ENCODE peak calls at places on chromosomes 3 and 15, in four cellular contexts. V is RWPE1, W is suprapubic skin, E is HFF-Myc. C is an unnamed sample.

GRCh38 chr3:25594007-25594502 is 70.7 kb downstream of the TOP2B start:
- DNase-seq in E (peak), V (peak), W (no peak), C (peak)

GRCh38 chr15:38818156-38818745 is 253.6 kb upstream of the RASGRP1 start:
- DNase-seq in E (no peak), V (no peak), W (no peak), C (no peak)

GRCh38 chr3:160755776-160756304 is at the start of gene PPM1L:
- DNase-seq in E (no peak), W (peak), V (peak), C (no peak)

GRCh38 chr15:64288577-64288976 is 67.4 kb downstream of the CSNK1G1 start:
- DNase-seq in W (no peak), V (no peak), E (peak), C (no peak)

GRCh38 chr3:185521349-185522138 is 22.7 kb upstream of the TMEM41A start:
- DNase-seq in W (no peak), V (no peak), E (no peak), C (no peak)

GRCh38 chr3:80187981-80188380 is 420.2 kb upstream of the ROBO1 start:
- DNase-seq in V (no peak), W (no peak), E (no peak), C (no peak)

GRCh38 chr15:40766194-40766830 is 2.4 kb downstream of the GCHFR start:
- DNase-seq in W (no peak), E (no peak), V (no peak), C (no peak)

GRCh38 chr3:104460477-104461406 is 906.0 kb upstream of the ALCAM start:
- DNase-seq in E (peak), V (peak), W (no peak), C (peak)

DNA sequence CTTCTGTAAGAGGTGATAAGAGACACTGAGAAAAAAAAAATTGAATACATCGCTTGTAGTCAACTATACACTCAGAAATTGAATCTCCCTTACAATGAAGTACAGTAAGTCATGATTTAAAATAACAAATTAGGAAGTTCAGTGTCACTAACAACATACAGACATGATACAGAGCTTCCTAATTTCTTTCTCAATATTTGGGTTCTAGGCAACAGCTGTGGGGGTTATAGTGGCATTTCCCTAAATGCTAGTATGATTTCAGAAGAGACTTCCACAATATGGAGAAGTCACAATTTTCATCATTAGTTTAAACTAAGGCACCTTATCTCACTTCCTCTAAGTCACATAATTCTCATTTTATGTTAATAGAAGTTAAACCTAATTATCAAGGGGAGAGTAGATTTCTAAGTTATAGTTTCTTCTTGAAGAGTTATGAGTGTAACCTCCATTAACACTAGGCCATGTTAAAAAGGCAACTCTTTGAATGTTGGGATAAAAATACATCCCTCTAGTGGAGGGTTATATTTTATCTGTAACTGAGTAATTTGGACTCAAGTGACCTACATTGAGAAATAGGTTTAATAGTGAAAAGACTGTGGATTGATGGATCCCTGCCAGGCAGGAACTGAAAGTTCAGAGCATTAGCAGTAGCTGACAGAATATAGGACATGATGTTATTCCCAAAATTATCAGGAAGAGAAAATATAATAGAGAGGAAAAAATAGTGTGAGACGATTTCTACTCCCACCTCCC is 286.0 kb upstream of the SUCLG2 start:
- DNase-seq in E (no peak), W (no peak), V (no peak), C (no peak)
- TF ChIP-seq CTCF in E (no peak), W (no peak), V (no peak), C (no peak)

DNA sequence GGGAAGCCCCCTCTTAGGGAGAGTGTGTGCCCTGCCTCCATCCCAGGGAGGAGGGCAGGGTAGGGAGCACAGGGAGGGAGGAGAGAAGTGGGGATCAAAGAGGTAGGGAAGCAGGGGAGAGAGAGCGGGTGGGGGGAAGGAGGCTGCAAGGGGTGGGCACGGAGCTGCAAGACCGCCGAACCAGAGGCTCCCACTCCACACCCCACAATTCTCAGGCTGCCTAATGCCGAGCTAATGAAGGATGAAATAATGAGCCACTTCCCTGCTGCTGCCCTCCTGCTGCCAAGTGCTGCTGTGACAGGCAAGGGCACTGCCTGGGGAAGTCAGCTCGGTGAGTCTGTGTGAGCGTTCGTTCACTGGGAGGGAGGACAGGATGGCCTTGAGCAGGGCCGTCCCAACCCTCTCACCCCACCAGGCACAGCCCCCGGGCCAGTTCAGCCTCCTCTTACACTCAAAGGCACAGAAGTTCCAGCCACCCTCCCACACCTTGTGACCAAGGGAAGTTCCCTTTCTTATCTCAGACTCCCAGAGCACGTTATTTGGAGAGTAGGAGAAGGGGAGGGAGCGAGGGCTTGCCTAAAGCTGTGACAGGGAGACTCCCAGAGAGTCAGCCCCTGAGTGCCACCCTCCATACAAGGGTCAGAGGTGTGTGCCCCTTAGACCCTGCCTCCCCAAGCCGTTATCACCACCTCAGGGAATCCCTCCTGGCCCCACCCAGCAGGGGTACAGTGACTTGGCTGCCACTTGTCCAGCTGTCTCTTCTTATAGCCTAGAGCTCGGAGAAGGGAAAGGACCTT is 12.4 kb downstream of the GLYCTK start:
- DNase-seq in V (no peak), W (no peak), E (no peak), C (no peak)
- TF ChIP-seq CTCF in V (no peak), W (peak), E (no peak), C (peak)

GRCh38 chr3:147383617-147384016 is 22.7 kb downstream of the ZIC4 start:
- DNase-seq in E (no peak), W (no peak), V (no peak), C (no peak)
- TF ChIP-seq CTCF in E (peak), W (no peak), V (no peak), C (peak)

DNA sequence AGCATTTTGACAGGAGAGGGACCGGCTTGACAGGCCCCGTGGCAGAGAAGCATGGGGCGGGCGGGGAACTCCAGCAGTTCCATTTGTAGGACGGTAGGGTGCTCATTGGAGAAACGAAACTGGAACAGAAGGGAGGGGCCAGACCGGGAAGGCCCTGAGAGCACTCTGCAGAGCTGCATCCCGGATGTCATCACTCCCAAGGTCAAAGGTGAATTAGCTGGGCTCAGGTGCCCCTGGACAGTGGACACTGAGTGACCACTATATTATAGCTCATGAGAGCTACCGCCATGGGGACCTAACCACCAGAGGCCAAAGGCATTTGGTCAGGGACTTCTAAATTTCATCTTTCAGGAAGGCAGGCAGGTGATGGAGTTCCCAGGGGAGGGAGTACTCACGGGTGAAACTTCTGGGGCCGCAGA is 7.3 kb downstream of the CSRNP1 start:
- DNase-seq in W (peak), E (no peak), V (no peak), C (no peak)
- TF ChIP-seq CTCF in W (peak), E (no peak), V (no peak), C (no peak)

GRCh38 chr15:73637527-73637926 is 4.3 kb upstream of the NPTN start:
- DNase-seq in W (no peak), E (no peak), V (no peak), C (no peak)
- TF ChIP-seq CTCF in W (no peak), E (no peak), V (no peak), C (no peak)

GRCh38 chr3:44522494-44522933 is 32.5 kb upstream of the ZKSCAN7 start:
- DNase-seq in E (no peak), W (no peak), V (no peak), C (no peak)

GRCh38 chr3:44529927-44530326 is 25.1 kb upstream of the ZKSCAN7 start:
- DNase-seq in E (no peak), V (no peak), W (no peak), C (no peak)

GRCh38 chr3:44530957-44531356 is 24.0 kb upstream of the ZKSCAN7 start:
- DNase-seq in W (no peak), E (no peak), V (no peak), C (no peak)

GRCh38 chr3:44525060-44525459 is 29.9 kb upstream of the ZKSCAN7 start:
- DNase-seq in V (no peak), E (no peak), W (no peak), C (no peak)
- TF ChIP-seq CTCF in V (no peak), E (no peak), W (no peak), C (no peak)

GRCh38 chr3:164390046-164390445 is 688.2 kb downstream of the SI start:
- DNase-seq in V (no peak), W (no peak), E (no peak), C (no peak)
- TF ChIP-seq CTCF in V (peak), W (no peak), E (no peak), C (no peak)

DNA sequence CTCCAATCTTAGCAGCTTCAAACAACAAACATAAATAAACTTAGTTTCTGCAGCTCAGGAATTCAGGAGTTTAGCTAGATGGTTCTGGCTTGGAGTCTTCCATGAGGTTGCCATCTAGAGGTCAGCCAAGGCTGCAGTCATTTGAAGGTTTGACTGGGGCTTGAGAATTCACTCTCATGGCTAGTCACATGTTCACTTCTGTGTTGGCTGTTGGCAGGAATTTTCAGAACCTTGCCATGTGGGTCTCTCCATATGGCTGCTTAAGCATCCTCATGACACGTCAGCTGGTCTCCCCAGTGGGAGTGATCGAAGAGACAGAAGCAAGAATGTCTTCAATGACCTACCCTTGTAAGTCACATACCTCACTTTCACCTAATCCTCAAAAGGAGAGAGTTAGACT is 269.2 kb upstream of the CNTN3 start:
- DNase-seq in V (no peak), E (no peak), W (no peak), C (no peak)
- TF ChIP-seq CTCF in V (no peak), E (peak), W (no peak), C (peak)

DNA sequence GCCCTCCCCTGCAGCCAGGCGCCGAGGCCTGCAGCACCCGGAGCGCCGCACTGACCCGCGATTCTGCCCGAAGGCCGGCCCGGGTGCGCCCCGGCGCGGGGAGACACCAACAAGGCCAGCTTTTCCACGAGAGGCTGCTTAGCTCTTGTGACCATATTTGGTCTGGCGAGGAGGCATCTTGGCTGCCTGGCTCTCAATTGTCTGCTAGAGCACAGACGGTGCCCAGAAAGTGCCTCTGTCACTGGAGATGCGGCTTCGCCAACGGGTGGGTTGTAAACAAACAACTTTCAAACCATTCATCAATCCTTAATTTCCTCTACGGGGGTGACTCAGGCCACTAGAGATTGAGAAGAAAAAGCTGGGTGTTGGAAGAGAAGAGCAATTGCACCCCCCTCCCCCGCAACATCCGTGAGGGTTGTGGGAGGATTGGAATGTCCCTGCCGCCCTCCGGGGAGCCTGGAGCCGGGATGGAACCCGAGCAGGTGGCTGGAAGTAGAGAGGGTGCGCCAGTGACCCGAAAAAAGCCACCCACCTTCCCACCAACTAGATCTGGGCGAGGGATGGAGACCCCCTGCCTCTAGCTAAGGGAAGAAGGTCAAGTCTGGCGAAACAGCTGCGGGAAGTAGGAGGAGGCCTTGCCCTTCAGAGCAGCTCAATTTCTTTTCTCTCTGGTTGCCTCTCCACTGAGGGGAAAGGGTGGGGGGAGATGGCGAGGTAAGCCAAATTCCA is 783 bp upstream of the WWTR1 start:
- DNase-seq in E (peak), V (peak), W (peak), C (peak)
- TF ChIP-seq CTCF in E (no peak), V (peak), W (no peak), C (peak)

C was measured in AG09319.